ENCODE peak calls at places on chromosomes 2 and 18, in six cellular contexts. S is psoas muscle; U is lung; K is A549; W is effector memory CD4-positive, alpha-beta T cell; X is neural progenitor cell. C is an unnamed sample. For H3K4me1 and H3K9me3, the result is how much of the 10 kb centered on the place peaks cover.

GRCh38 chr18:35376393-35376741 is 770 bp downstream of the ZNF396 start:
- DNase-seq in S (peak), U (no peak), K (no peak), W (peak), X (peak), C (peak)

GRCh38 chr2:239249781-239250180 is 151.0 kb downstream of the HDAC4 start:
- DNase-seq in S (peak), U (no peak), K (no peak), W (no peak), X (no peak), C (peak)

GRCh38 chr2:234478121-234478858 is 18.6 kb downstream of the ARL4C start:
- DNase-seq in S (no peak), U (no peak), K (no peak), W (no peak), X (no peak), C (no peak)

GRCh38 chr2:150919899-150920298 is 341.8 kb downstream of the RBM43 start:
- DNase-seq in S (no peak), U (no peak), K (no peak), W (no peak), X (no peak), C (no peak)

GRCh38 chr2:9152975-9153402 is 53.6 kb upstream of the ASAP2 start:
- DNase-seq in S (no peak), U (no peak), K (no peak), W (no peak), X (no peak), C (no peak)

GRCh38 chr18:74179623-74180199 is 31.4 kb downstream of the TIMM21 start:
- DNase-seq in S (no peak), U (no peak), K (no peak), W (no peak), X (no peak), C (no peak)

GRCh38 chr2:216029416-216030129 is 16.2 kb upstream of the MREG start:
- DNase-seq in S (no peak), U (no peak), K (no peak), W (no peak), X (no peak), C (no peak)

GRCh38 chr2:160918909-160919503 is 241.2 kb upstream of the TANK start:
- DNase-seq in S (peak), U (peak), K (peak), W (peak), X (peak), C (peak)

GRCh38 chr18:13284330-13285027 is 65.9 kb downstream of the LDLRAD4 start:
- DNase-seq in S (no peak), U (no peak), K (no peak), W (no peak), X (no peak), C (no peak)

GRCh38 chr2:111705711-111706323 is 178.2 kb downstream of the ANAPC1 start:
- DNase-seq in S (peak), U (no peak), K (peak), W (no peak), X (peak), C (no peak)

GRCh38 chr18:55233850-55234249 is 274.6 kb upstream of the CCDC68 start:
- DNase-seq in S (no peak), U (no peak), K (no peak), W (no peak), X (no peak), C (no peak)

GRCh38 chr2:226911932-226912331 is 76.1 kb downstream of the RHBDD1 start:
- DNase-seq in S (no peak), U (no peak), K (no peak), W (no peak), X (no peak), C (no peak)

GRCh38 chr2:124258481-124258880 is 233.4 kb downstream of the CNTNAP5 start:
- DNase-seq in S (no peak), U (no peak), K (no peak), W (no peak), X (no peak), C (no peak)

GRCh38 chr18:79809482-79810192 is 11.9 kb downstream of the KCNG2 start:
- DNase-seq in S (no peak), U (no peak), K (no peak), W (no peak), X (no peak), C (no peak)

GRCh38 chr2:134271758-134272157 is 17.9 kb downstream of the MGAT5 start:
- DNase-seq in S (no peak), U (no peak), K (no peak), W (no peak), X (no peak), C (no peak)
- H3K4me1 ChIP-seq in S (under half), U (under half), K (under half), W (under half), X (under half), C (half or more)

DNA sequence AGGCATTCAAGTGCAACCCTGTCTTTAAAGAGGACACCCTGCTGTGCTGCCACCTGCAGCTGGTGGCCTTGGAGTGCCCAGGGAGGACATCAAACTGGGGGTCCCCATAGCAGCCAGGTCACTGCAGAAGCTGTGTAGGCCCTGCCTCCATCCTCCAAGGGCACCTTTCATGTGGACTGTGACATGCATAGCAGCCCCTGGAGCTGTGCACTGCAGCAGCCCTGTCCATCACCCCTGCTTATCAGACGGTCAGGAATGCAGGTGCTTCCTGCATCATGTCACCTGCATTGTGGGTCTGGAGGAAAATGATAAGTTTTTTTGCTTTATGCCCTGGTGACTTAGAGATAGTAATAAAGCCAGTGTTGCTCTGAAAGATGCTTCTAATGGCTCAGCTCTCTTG is 155.7 kb downstream of the DYSF start:
- DNase-seq in S (peak), U (no peak), K (no peak), W (no peak), X (no peak), C (no peak)
- H3K9me3 ChIP-seq in S (under half), U (under half), K (under half), W (under half), X (under half), C (under half)

GRCh38 chr2:66488946-66489345 is 54.0 kb downstream of the MEIS1 start:
- DNase-seq in S (no peak), U (no peak), K (no peak), W (no peak), X (peak), C (no peak)
- H3K4me1 ChIP-seq in S (under half), U (under half), K (under half), W (under half), X (under half), C (half or more)

DNA sequence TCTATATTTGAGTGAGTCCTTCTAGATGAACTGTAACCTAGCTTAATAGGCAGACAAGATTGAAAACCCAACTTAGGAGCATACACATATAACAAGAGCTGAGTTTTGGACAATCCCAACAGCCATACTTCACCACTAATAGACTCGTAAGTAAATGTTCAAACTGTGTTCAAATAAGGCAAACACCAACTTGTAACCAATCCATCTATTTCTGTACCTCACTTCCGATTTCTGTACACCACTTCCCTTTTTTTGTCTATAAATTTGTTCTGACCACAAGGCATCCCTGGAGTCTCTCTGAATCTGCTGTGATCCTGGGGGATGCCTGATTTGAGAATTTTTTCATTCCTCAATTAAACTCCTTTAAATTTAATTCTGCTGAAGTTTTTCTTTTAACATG is 1149.1 kb upstream of the NRXN1 start:
- DNase-seq in S (no peak), U (no peak), K (no peak), W (no peak), X (no peak), C (no peak)
- H3K9me3 ChIP-seq in S (under half), U (under half), K (under half), W (under half), X (under half), C (under half)